ENCODE peak calls at places on chromosomes 12 and 14, in four cellular contexts. G is aorta, B is lung, N is tibial artery. V is an unnamed sample. For H3K4me1, the result is how much of the 10 kb centered on the place peaks cover.

GRCh38 chr12:20201733-20202132 is 166.6 kb upstream of the PDE3A start:
- DNase-seq in N (peak), B (no peak), G (no peak), V (no peak)

GRCh38 chr12:112855375-112855774 is 51.4 kb upstream of the OAS1 start:
- DNase-seq in G (no peak), B (no peak), N (no peak), V (peak)

GRCh38 chr12:100576311-100577036 is 3.0 kb downstream of the GAS2L3 start:
- DNase-seq in G (no peak), B (no peak), N (no peak), V (peak)

GRCh38 chr14:68377459-68377858 is 415.4 kb downstream of the ZFP36L1 start:
- DNase-seq in B (peak), G (no peak), N (peak), V (peak)

GRCh38 chr14:37859177-37859576 is 263.7 kb downstream of the TTC6 start:
- DNase-seq in N (no peak), G (no peak), B (no peak), V (no peak)

GRCh38 chr14:46053221-46053620 is 598.4 kb downstream of the RPL10L start:
- DNase-seq in B (no peak), G (no peak), N (no peak), V (no peak)

GRCh38 chr14:29461131-29461530 is 466.5 kb downstream of the PRKD1 start:
- DNase-seq in G (no peak), B (no peak), N (no peak), V (no peak)

GRCh38 chr12:126389215-126389841 is 1324.1 kb downstream of the AACS start:
- DNase-seq in B (no peak), G (no peak), N (no peak), V (no peak)

GRCh38 chr12:109752117-109753053 is 38.8 kb downstream of the FAM222A start:
- DNase-seq in G (peak), N (peak), B (no peak), V (no peak)

GRCh38 chr12:53644133-53644532 is 18.0 kb upstream of the ATF7 start:
- DNase-seq in N (no peak), B (no peak), G (no peak), V (no peak)

GRCh38 chr12:34289431-34290190 is 267.3 kb downstream of the ALG10 start:
- DNase-seq in G (peak), N (peak), B (no peak), V (no peak)

GRCh38 chr12:85866929-85867776 is 6.9 kb upstream of the NTS start:
- DNase-seq in B (peak), G (no peak), N (no peak), V (peak)

DNA sequence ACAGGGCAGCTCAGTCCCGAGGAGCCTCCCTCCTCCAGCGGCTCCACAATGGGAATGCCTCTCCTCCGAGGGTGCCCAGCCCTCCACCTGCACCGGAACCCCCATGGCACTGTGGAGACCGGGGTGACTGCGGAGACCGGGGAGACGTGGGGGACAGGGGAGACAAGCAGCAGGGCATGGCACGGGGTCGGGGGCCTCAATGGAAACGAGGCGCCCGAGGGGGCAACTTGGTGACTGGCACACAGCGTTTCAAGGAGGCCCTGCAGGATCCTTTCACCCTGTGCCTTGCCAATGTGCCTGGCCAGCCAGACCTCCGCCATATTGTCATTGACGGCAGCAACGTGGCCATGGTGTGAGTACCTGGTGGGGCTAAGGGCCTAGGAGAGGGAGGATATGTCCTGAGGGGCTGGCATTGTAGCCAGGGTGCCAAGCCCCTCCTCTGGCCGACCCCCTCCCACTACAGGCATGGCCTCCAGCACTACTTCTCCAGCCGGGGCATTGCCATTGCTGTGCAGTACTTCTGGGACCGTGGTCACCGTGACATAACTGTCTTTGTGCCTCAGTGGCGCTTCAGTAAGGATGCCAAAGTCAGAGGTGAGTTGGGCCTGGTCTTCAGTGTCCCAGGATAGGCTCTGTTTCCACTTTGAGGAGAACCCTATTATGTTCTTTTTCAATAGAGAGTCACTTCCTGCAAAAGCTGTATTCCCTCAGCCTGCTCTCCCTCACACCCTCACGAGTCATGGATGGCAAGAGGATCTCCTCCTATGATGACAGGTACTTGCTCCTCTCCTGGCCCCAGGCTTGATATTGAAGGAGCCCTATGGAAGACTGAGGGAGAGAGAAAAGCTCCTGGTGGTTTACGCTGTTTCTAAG is 2.7 kb downstream of the KHNYN start:
- DNase-seq in B (no peak), N (peak), G (no peak), V (no peak)
- H3K4me3 ChIP-seq in B (no peak), N (peak), G (no peak), V (no peak)

DNA sequence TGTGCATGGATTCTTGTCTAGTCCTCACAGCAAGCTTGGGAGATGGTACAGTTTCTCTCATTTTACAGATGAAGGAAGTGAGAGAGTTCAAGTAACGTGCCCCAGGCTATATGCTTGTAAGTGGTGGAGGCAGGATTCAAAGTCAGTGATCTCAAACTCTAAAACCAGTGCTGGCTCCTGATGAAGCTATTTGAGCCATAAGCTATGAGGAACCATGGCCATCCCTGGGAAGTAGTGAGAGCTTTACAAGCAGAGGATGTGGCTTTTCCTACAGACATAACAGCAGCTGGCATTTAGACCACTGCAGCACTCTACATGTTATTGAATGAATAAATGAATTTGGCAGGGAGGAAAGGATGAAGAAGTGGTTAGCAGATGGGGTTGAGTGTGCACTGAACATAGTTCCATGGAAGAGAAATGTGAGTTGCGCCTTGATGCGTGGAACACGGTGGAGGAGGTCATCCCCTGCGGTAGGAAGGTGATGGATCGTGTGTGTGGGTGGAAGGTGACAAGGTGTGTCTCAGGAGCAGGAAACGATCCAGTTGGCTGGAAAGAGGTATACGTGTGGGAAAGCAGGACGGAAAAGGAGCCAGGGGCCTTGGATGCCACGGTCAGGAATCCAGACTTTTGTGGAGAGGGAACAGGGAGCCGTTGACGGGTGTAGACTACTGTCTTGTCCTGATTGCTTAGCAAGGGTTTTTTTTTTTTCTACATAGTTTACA is 65.2 kb downstream of the RFX4 start:
- DNase-seq in B (no peak), G (no peak), N (no peak), V (no peak)
- H3K4me1 ChIP-seq in B (under half), G (under half), N (under half), V (under half)

GRCh38 chr12:104471336-104471735 is 14.6 kb downstream of the CHST11 start:
- DNase-seq in G (no peak), B (no peak), N (no peak), V (no peak)

GRCh38 chr12:104472748-104473147 is 16.0 kb downstream of the CHST11 start:
- DNase-seq in B (no peak), G (no peak), N (no peak), V (no peak)

GRCh38 chr12:104470521-104470920 is 13.8 kb downstream of the CHST11 start:
- DNase-seq in N (no peak), B (no peak), G (no peak), V (no peak)

GRCh38 chr12:104475269-104475668 is 18.5 kb downstream of the CHST11 start:
- DNase-seq in N (no peak), G (no peak), B (no peak), V (no peak)

GRCh38 chr12:104473374-104473983 is 16.7 kb downstream of the CHST11 start:
- DNase-seq in N (no peak), G (no peak), B (no peak), V (no peak)
- H3K27ac ChIP-seq in N (no peak), G (no peak), B (no peak), V (peak)

DNA sequence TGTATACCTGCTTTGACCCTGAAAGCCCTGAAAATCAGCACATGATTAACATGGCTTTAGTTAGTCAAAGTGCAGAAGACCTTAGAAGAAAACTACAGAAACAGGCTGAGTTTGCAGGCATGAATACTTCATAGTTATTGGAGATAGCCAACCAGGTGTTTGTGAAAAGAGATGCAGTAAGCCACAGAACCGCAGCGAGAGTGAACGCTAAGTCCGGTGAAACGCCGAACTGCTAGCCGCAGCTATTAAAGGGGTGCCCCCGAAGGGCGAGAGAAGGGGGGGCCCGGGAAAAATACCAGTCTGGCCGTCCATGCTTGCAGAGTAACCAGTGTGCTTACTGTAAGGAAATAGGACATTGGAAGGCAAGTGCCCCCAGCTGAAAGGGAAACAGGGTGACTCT is 784.0 kb upstream of the TMEM132C start:
- DNase-seq in B (no peak), G (no peak), N (no peak), V (no peak)
- H3K4me3 ChIP-seq in B (no peak), G (no peak), N (no peak), V (no peak)

DNA sequence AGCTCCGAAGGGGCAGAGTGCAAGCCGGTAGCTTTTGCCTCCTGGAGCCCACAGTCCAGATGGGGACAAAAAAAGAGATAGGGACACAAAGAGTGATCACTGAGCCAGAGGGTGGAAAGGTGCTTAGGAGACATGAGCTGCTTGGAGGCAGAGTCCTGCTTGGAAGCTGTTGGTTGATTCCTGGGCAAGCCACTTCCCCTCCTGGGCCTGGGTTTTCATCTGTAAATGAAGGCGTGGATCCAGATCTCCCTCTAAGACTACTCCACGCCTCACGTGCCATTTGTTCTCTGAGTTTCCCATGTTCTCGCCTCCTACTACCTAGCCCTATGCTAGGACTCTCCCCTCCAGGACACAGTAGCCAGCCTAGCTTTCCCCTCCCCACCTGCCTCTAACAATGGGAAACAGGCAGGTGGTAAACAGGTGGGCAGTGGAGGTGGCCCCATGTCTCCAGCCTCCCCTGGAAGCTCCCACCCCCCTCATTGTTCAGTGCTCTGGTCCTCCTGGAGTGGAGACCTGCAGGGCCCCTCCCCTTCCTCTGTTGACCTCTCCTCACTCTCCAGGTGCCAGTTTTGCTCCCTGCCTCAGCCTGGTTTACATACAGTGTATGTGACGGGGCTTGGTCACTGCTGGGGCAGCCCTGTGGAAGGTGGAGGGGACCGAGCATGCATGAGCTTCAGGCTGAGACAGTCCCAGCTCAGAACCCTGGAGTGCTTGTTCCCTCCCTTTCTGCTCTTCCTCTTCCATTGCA is 3.8 kb downstream of the SERPINA3 start:
- DNase-seq in G (no peak), B (no peak), N (no peak), V (no peak)
- H3K4me1 ChIP-seq in G (under half), B (under half), N (under half), V (under half)

GRCh38 chr14:64747327-64747726 is 43.1 kb downstream of the PLEKHG3 start:
- DNase-seq in B (no peak), N (no peak), G (no peak), V (no peak)
- H3K27ac ChIP-seq in B (no peak), N (peak), G (peak), V (no peak)

GRCh38 chr12:7058850-7059249 is 1.7 kb upstream of the C1S start:
- DNase-seq in N (no peak), G (no peak), B (no peak), V (no peak)

GRCh38 chr12:7060353-7060954 is at the start of gene C1S:
- DNase-seq in N (peak), B (peak), G (peak), V (peak)

GRCh38 chr12:7061596-7061995 is 1.1 kb downstream of the C1S start:
- DNase-seq in N (no peak), G (no peak), B (no peak), V (no peak)

GRCh38 chr12:7059780-7060179 is 738 bp upstream of the C1S start:
- DNase-seq in N (no peak), G (no peak), B (no peak), V (no peak)

GRCh38 chr12:7061138-7061537 is 620 bp downstream of the C1S start:
- DNase-seq in G (no peak), N (no peak), B (no peak), V (no peak)
- H3K4me3 ChIP-seq in G (no peak), N (peak), B (no peak), V (no peak)

DNA sequence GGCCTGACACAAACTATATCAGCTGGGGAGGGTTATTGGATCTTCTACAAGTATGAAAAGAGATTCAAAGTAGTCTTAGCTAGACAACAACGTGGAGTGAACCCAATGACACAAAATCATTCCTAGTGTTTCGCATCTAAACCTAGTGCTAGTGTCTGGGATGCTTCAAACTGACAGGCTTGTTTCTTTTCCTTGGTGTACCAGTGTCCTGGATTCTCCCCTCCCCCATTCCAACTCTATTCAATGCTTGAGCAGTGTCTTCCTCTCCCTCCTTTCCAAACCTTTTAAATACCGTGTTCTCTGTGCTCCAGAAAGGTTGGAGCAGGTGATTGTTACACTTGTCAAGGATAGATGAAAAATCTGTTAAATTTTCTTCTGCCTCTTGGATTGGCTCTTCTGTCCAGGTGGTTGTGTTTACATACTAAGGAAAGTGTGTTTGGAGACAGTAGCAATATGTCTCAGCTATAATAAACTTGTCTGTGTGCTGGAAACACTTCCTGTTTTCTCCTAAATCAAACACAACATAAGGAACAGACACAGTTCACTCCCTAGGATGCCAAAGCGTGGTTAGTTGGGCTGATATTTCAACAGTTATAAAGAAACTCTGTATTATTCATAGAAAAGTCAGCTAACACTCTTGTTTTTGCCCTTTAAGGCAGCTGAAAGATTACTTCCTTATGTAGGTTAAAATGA is 14.4 kb upstream of the GUCY2C start:
- DNase-seq in G (no peak), N (no peak), B (no peak), V (peak)
- H3K4me1 ChIP-seq in G (under half), N (under half), B (under half), V (under half)

GRCh38 chr14:77155083-77155482 is 13.5 kb upstream of the ZDHHC22 start:
- DNase-seq in B (no peak), N (no peak), G (no peak), V (no peak)

GRCh38 chr14:77154421-77154820 is 12.8 kb upstream of the ZDHHC22 start:
- DNase-seq in N (no peak), G (no peak), B (no peak), V (no peak)

GRCh38 chr14:77151918-77152588 is 10.5 kb upstream of the ZDHHC22 start:
- DNase-seq in G (no peak), B (no peak), N (no peak), V (peak)

GRCh38 chr14:77151245-77151644 is 9.7 kb upstream of the ZDHHC22 start:
- DNase-seq in N (no peak), G (no peak), B (no peak), V (no peak)

DNA sequence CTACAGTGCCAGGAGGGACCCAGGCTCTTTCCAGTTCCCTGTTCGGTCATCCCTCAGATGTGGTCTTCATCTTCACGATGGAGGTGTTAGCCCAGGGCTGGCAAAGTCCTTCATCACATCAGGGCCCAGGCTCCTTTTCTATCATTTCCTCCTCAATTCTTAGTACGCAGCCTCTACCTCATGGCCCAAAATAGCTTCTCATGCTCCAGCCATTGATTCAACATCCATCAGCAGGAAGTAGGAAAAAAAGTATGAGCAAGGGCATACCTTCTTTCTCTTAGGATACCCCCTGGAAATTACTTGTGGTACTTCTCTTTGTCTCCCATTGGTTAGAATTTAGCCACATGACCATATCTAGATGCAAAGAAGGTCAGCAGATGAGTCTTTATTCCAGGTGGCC is 12.2 kb upstream of the ZDHHC22 start:
- DNase-seq in B (no peak), G (no peak), N (no peak), V (no peak)
- H3K27ac ChIP-seq in B (no peak), G (no peak), N (no peak), V (no peak)